ENCODE peak calls at places on chromosomes 11 and 22, in ten cellular contexts. P is upper lobe of right lung, S is body of pancreas, N is heart left ventricle, R is lower lobe of right lung, T is GM23338, B is suprapubic skin, W is HCT116, V is transverse colon, L is tibial nerve. O is an unnamed sample. For H3K4me1, the result is how much of the 10 kb centered on the place peaks cover.

GRCh38 chr11:112172362-112172994 is 2.8 kb upstream of the BCO2 start:
- DNase-seq in P (no peak), S (no peak), N (no peak), R (no peak), T (no peak), B (no peak), W (no peak), V (no peak), L (no peak), O (no peak)

GRCh38 chr22:28831140-28832072 is 31.0 kb upstream of the XBP1 start:
- DNase-seq in P (no peak), S (no peak), N (no peak), R (no peak), T (no peak), B (no peak), W (no peak), V (no peak), L (no peak), O (no peak)

GRCh38 chr11:65355013-65355775 is 643 bp downstream of the TIGD3 start:
- DNase-seq in P (peak), S (peak), N (no peak), R (peak), T (peak), B (peak), W (no peak), V (peak), L (no peak), O (peak)

GRCh38 chr11:44634401-44635281 is 69.2 kb downstream of the CD82 start:
- DNase-seq in P (peak), S (peak), N (peak), R (no peak), T (peak), B (no peak), W (peak), V (peak), L (no peak), O (peak)

GRCh38 chr22:46507451-46508390 is 29.7 kb downstream of the CELSR1 start:
- DNase-seq in P (no peak), S (no peak), N (no peak), R (no peak), T (peak), B (no peak), W (no peak), V (no peak), L (no peak), O (no peak)

GRCh38 chr11:42552786-42553185 is 759.0 kb upstream of the API5 start:
- DNase-seq in P (no peak), S (peak), N (no peak), R (no peak), T (no peak), B (no peak), W (no peak), V (no peak), L (no peak), O (no peak)

GRCh38 chr11:2812371-2812991 is 73.1 kb downstream of the CDKN1C start:
- DNase-seq in P (peak), S (peak), N (peak), R (peak), T (no peak), B (no peak), W (no peak), V (no peak), L (no peak), O (no peak)

GRCh38 chr11:83220279-83220678 is 26.8 kb downstream of the ANKRD42 start:
- DNase-seq in P (no peak), S (no peak), N (no peak), R (no peak), T (no peak), B (no peak), W (no peak), V (no peak), L (no peak), O (no peak)

GRCh38 chr11:3837793-3838192 is 3.0 kb downstream of the RHOG start:
- DNase-seq in P (no peak), S (peak), N (peak), R (peak), T (no peak), B (no peak), W (no peak), V (peak), L (peak), O (peak)

GRCh38 chr22:46064236-46064965 is 85.9 kb upstream of the PPARA start:
- DNase-seq in P (peak), S (peak), N (peak), R (peak), T (no peak), B (peak), W (no peak), V (peak), L (no peak), O (peak)

GRCh38 chr22:43967069-43967468 is 11.8 kb downstream of the SAMM50 start:
- DNase-seq in P (no peak), S (no peak), N (no peak), R (no peak), T (no peak), B (no peak), W (no peak), V (no peak), L (no peak), O (no peak)

GRCh38 chr22:43341565-43341964 is 1.6 kb downstream of the SCUBE1 start:
- DNase-seq in P (no peak), S (no peak), N (no peak), R (no peak), T (no peak), B (no peak), W (no peak), V (no peak), L (no peak), O (no peak)

GRCh38 chr22:23767673-23768548 is at the start of gene CHCHD10:
- DNase-seq in P (peak), S (peak), N (peak), R (peak), T (peak), B (peak), W (peak), V (peak), L (peak), O (peak)

GRCh38 chr22:32985899-32986772 is 72.0 kb downstream of the SYN3 start:
- DNase-seq in P (no peak), S (peak), N (peak), R (peak), T (peak), B (peak), W (peak), V (peak), L (peak), O (peak)

GRCh38 chr11:36449566-36450390 is 60.3 kb downstream of the TRAF6 start:
- DNase-seq in P (no peak), S (no peak), N (no peak), R (no peak), T (no peak), B (no peak), W (no peak), V (no peak), L (no peak), O (no peak)

GRCh38 chr11:115334932-115335788 is 169.1 kb downstream of the CADM1 start:
- DNase-seq in P (no peak), S (no peak), N (no peak), R (no peak), T (peak), B (no peak), W (no peak), V (no peak), L (no peak), O (no peak)

GRCh38 chr11:65298655-65299179 is 15.9 kb upstream of the CDC42EP2 start:
- DNase-seq in P (no peak), S (peak), N (peak), R (peak), T (no peak), B (peak), W (no peak), V (peak), L (peak), O (no peak)

GRCh38 chr11:134611537-134611936 is 199.5 kb upstream of the B3GAT1 start:
- DNase-seq in P (no peak), S (no peak), N (no peak), R (no peak), T (no peak), B (no peak), W (no peak), V (no peak), L (no peak), O (no peak)

GRCh38 chr22:40749006-40749405 is 69.7 kb downstream of the MCHR1 start:
- DNase-seq in P (no peak), S (no peak), N (no peak), R (no peak), T (no peak), B (no peak), W (no peak), V (no peak), L (no peak), O (no peak)

GRCh38 chr22:50530280-50530856 is 556 bp upstream of the TYMP start:
- DNase-seq in P (peak), S (peak), N (peak), R (peak), T (peak), B (peak), W (peak), V (peak), L (peak), O (peak)

GRCh38 chr11:45900916-45901617 is 6.0 kb downstream of the FREY1 start:
- DNase-seq in P (no peak), S (peak), N (peak), R (no peak), T (peak), B (no peak), W (no peak), V (no peak), L (no peak), O (peak)

GRCh38 chr11:70879601-70880285 is 372.6 kb downstream of the SHANK2 start:
- DNase-seq in P (no peak), S (no peak), N (no peak), R (no peak), T (no peak), B (no peak), W (no peak), V (no peak), L (no peak), O (no peak)

GRCh38 chr11:67060111-67060522 is 3.5 kb downstream of the RHOD start:
- DNase-seq in P (no peak), S (no peak), N (no peak), R (no peak), T (no peak), B (no peak), W (no peak), V (no peak), L (no peak), O (no peak)
- TF ChIP-seq CTCF in P (no peak), S (no peak), N (no peak), R (no peak), T (no peak), B (no peak), W (no peak), V (no peak), L (no peak), O (no peak)

GRCh38 chr11:19176629-19177186 is 25.1 kb downstream of the CSRP3 start:
- DNase-seq in P (no peak), S (no peak), N (no peak), R (no peak), T (no peak), B (no peak), W (no peak), V (no peak), L (no peak), O (no peak)

GRCh38 chr11:19173964-19174638 is 27.7 kb downstream of the CSRP3 start:
- DNase-seq in P (no peak), S (no peak), N (no peak), R (no peak), T (no peak), B (no peak), W (no peak), V (no peak), L (no peak), O (no peak)

GRCh38 chr11:19168090-19168489 is 33.7 kb downstream of the CSRP3 start:
- DNase-seq in P (no peak), S (peak), N (no peak), R (no peak), T (no peak), B (no peak), W (no peak), V (no peak), L (no peak), O (no peak)

DNA sequence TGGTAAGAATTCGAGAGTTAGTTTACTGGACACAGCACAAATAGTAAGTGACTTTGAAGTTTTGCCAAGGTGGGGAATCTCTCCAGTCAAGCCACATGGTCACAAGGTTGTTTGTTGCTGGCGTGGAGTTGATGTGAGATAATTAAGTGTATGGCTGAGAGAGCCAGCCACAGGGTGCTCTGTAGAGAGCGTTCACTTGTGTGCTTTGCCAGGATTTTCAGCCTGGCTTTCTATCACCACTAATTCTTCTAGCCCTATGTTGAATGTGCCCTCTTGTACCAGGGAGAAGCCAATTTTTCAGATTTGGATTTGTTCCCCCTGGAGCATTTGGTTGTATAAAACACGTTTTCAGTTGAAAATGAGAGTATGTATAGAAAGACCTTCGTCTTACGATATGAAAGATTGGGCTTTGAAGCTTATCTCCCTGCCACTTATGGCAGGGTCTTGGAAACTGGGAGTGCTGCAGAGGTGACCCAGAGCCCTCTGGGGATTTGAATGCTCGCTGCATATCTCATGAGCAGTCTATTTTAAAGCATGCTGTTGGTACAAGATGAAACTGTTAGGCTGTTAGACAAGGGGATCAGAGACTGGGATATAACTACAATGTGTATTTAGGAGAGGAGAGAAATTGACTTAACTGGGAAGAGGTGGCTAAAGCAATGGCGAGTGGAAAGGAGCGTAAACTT is 28.6 kb downstream of the CSRP3 start:
- DNase-seq in P (no peak), S (no peak), N (peak), R (no peak), T (no peak), B (no peak), W (no peak), V (no peak), L (no peak), O (no peak)
- H3K4me1 ChIP-seq in P (under half), S (under half), N (half or more), R (under half), T (under half), B (under half), W (under half), V (under half), L (under half), O (under half)

GRCh38 chr11:14793546-14793945 is 98.5 kb downstream of the CYP2R1 start:
- DNase-seq in P (no peak), S (no peak), N (no peak), R (no peak), T (no peak), B (no peak), W (no peak), V (no peak), L (no peak), O (no peak)

GRCh38 chr11:14784230-14784629 is 107.8 kb downstream of the CYP2R1 start:
- DNase-seq in P (no peak), S (no peak), N (no peak), R (no peak), T (no peak), B (no peak), W (no peak), V (no peak), L (no peak), O (no peak)

GRCh38 chr11:14789879-14790484 is 102.0 kb downstream of the CYP2R1 start:
- DNase-seq in P (no peak), S (no peak), N (no peak), R (no peak), T (no peak), B (no peak), W (no peak), V (no peak), L (no peak), O (no peak)
- TF ChIP-seq CTCF in P (peak), S (peak), N (peak), R (peak), T (no peak), B (no peak), W (peak), V (peak), L (peak), O (no peak)

GRCh38 chr11:108224366-108224765 is 1.5 kb downstream of the ATM start:
- DNase-seq in P (no peak), S (no peak), N (no peak), R (no peak), T (no peak), B (no peak), W (no peak), V (no peak), L (no peak), O (no peak)
- H3K4me1 ChIP-seq in P (under half), S (under half), N (under half), R (under half), T (under half), B (under half), W (under half), V (under half), L (half or more), O (under half)

DNA sequence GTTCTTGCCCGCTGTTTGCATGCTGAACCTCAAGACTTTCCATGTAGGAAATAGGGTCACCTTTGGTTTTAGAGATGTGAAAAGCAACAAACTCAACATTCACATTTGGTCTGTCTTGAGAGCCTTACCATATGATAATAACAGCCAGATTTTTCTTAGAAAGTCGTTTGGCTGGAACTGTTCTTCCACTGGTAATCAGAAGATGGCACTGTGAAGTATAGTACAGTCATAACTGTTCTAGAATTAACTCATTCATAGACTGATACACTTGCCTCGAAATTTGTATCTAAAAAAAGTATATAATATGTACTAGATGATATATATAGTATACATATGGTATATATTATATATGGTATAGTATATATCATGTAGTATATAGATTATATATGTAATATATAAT is 12.3 kb downstream of the LUZP2 start:
- DNase-seq in P (no peak), S (no peak), N (no peak), R (no peak), T (no peak), B (no peak), W (no peak), V (no peak), L (no peak), O (no peak)
- TF ChIP-seq CTCF in P (no peak), S (no peak), N (no peak), R (no peak), T (no peak), B (no peak), W (no peak), V (no peak), L (no peak), O (no peak)

O was measured in mucosa of descending colon.